ENCODE peak calls at places on chromosomes 12 and 14, in nine cellular contexts. H is T-helper 9 cell; Q is naive thymus-derived CD4-positive, alpha-beta T cell; P is substantia nigra; K is heart right ventricle; V is fibroblast of the conjunctiva; X is activated T-helper 1 cell treated with anti-CD3 and anti-CD28 coated beads, Interleukin-2, amount 50 U/mL, for 16 hours; O is SJCRH30; R is activated CD4-positive, alpha-beta T cell treated with anti-CD3 and anti-CD28 coated beads, Interleukin-2, amount 50 U/mL, for 48 hours. Z is an unnamed sample.
A peak's percentile ranks its signal among the peaks of the same experiment; 100 is the strongest.

GRCh38 chr14:34364201-34364600 is 97.8 kb downstream of the SPTSSA start:
- DNase-seq in P (no peak), R (no peak), X (no peak), Q (no peak), V (no peak), O (no peak), H (no peak), K (no peak), Z (no peak)

GRCh38 chr12:3295648-3296408 is 195.2 kb upstream of the PRMT8 start:
- DNase-seq in X (no peak), Q (no peak), O (peak; percentile 59), P (no peak), H (no peak), V (no peak), K (peak; percentile 67), R (no peak), Z (no peak)

GRCh38 chr14:96567289-96567899 is 65.2 kb downstream of the PAPOLA start:
- DNase-seq in P (no peak), R (no peak), H (no peak), X (no peak), Q (no peak), K (no peak), O (peak; percentile 38), V (peak; percentile 17), Z (no peak)

GRCh38 chr12:116892318-116892717 is 11.1 kb upstream of the HRK start:
- DNase-seq in X (no peak), Q (no peak), P (no peak), K (no peak), H (no peak), O (no peak), R (no peak), V (no peak), Z (no peak)

GRCh38 chr14:30808576-30808975 is 65.8 kb upstream of the COCH start:
- DNase-seq in X (no peak), V (no peak), R (no peak), O (no peak), P (no peak), H (no peak), K (no peak), Q (no peak), Z (no peak)

GRCh38 chr12:17928708-17929366 is 161.2 kb downstream of the RERGL start:
- DNase-seq in H (no peak), O (peak; percentile 5), P (no peak), Q (no peak), K (no peak), V (peak; percentile 18), R (no peak), X (no peak), Z (no peak)

GRCh38 chr14:51203881-51204280 is 36.2 kb upstream of the TMX1 start:
- DNase-seq in X (no peak), K (no peak), P (no peak), H (no peak), R (no peak), Q (no peak), O (no peak), V (no peak), Z (no peak)

GRCh38 chr12:58433969-58434368 is 486.3 kb downstream of the LRIG3 start:
- DNase-seq in O (no peak), X (no peak), Q (no peak), K (no peak), P (no peak), V (no peak), H (no peak), R (no peak), Z (no peak)

GRCh38 chr14:28759658-28760313 is 6.8 kb upstream of the FOXG1 start:
- DNase-seq in K (no peak), Q (no peak), X (no peak), O (no peak), R (no peak), H (no peak), V (no peak), P (no peak), Z (peak; percentile 32)

GRCh38 chr12:108833757-108834472 is 23.5 kb downstream of the SSH1 start:
- DNase-seq in K (peak; percentile 86), H (no peak), P (no peak), R (no peak), O (peak; percentile 38), X (no peak), Q (no peak), V (no peak), Z (no peak)

Z was measured in nephron progenitor cell.